ENCODE peak calls at places on chromosomes 2 and 18, in nine cellular contexts. A, O, Z, Q, V, F, B, U and I are unnamed samples.

GRCh38 chr2:241773511-241774418 is 2.9 kb upstream of the GAL3ST2 start:
- DNase-seq in A (peak; percentile 59), O (peak; percentile 48), Z (no peak), Q (no peak), V (no peak), F (no peak), B (no peak), U (no peak), I (peak; percentile 54)

GRCh38 chr18:62586148-62586774 is 63.4 kb downstream of the ZCCHC2 start:
- DNase-seq in A (peak; percentile 76), O (no peak), Z (peak; percentile 85), Q (peak; percentile 72), V (peak; percentile 59), F (peak; percentile 65), B (peak; percentile 78), U (no peak), I (no peak)

GRCh38 chr2:3675687-3676086 is 17.7 kb downstream of the ALLC start:
- DNase-seq in A (no peak), O (no peak), Z (no peak), Q (no peak), V (no peak), F (no peak), B (no peak), U (no peak), I (no peak)

GRCh38 chr2:202764991-202765390 is 106.6 kb downstream of the ICA1L start:
- DNase-seq in A (no peak), O (no peak), Z (no peak), Q (no peak), V (no peak), F (no peak), B (no peak), U (no peak), I (no peak)

GRCh38 chr2:155815851-155816250 is 516.7 kb downstream of the NR4A2 start:
- DNase-seq in A (no peak), O (no peak), Z (no peak), Q (no peak), V (peak; percentile 9), F (peak; percentile 63), B (no peak), U (no peak), I (no peak)

GRCh38 chr18:33830210-33830609 is 252.2 kb downstream of the ASXL3 start:
- DNase-seq in A (no peak), O (no peak), Z (no peak), Q (no peak), V (no peak), F (no peak), B (no peak), U (no peak), I (no peak)

GRCh38 chr2:237590272-237591020 is at the start of gene RAB17:
- DNase-seq in A (no peak), O (no peak), Z (peak; percentile 54), Q (peak; percentile 28), V (no peak), F (peak; percentile 65), B (peak; percentile 21), U (no peak), I (no peak)

GRCh38 chr2:168773719-168774521 is 28.5 kb upstream of the NOSTRIN start:
- DNase-seq in A (no peak), O (peak; percentile 68), Z (peak; percentile 89), Q (peak; percentile 76), V (peak; percentile 67), F (peak; percentile 83), B (no peak), U (no peak), I (no peak)

GRCh38 chr2:100104718-100105677 is 37.4 kb downstream of the AFF3 start:
- DNase-seq in A (no peak), O (no peak), Z (peak; percentile 2), Q (peak; percentile 13), V (no peak), F (no peak), B (no peak), U (no peak), I (no peak)
- H3K27ac ChIP-seq in A (peak overlapping the region; percentile 54), O (peak overlapping the region; percentile 77), Z (no peak overlapping the region), Q (no peak overlapping the region), V (no peak overlapping the region), F (no peak overlapping the region), B (peak overlapping the region; percentile 1), U (no peak overlapping the region), I (no peak overlapping the region)

GRCh38 chr18:12307251-12307736 is 747 bp upstream of the TUBB6 start:
- DNase-seq in A (peak; percentile 87), O (peak; percentile 77), Z (peak; percentile 80), Q (peak; percentile 79), V (peak; percentile 60), F (no peak), B (no peak), U (no peak), I (no peak)

GRCh38 chr18:12307871-12308385 is at the start of gene TUBB6:
- DNase-seq in A (peak; percentile 89), O (peak; percentile 73), Z (peak; percentile 91), Q (peak; percentile 80), V (peak; percentile 72), F (no peak), B (no peak), U (no peak), I (peak; percentile 88)

GRCh38 chr18:12306752-12307151 is 1.3 kb upstream of the TUBB6 start:
- DNase-seq in A (peak; percentile 38), O (peak; percentile 53), Z (no peak), Q (no peak), V (no peak), F (no peak), B (no peak), U (no peak), I (no peak)

GRCh38 chr18:12309683-12310198 is 1.7 kb downstream of the TUBB6 start:
- DNase-seq in A (no peak), O (peak; percentile 50), Z (no peak), Q (no peak), V (no peak), F (no peak), B (no peak), U (no peak), I (no peak)

DNA sequence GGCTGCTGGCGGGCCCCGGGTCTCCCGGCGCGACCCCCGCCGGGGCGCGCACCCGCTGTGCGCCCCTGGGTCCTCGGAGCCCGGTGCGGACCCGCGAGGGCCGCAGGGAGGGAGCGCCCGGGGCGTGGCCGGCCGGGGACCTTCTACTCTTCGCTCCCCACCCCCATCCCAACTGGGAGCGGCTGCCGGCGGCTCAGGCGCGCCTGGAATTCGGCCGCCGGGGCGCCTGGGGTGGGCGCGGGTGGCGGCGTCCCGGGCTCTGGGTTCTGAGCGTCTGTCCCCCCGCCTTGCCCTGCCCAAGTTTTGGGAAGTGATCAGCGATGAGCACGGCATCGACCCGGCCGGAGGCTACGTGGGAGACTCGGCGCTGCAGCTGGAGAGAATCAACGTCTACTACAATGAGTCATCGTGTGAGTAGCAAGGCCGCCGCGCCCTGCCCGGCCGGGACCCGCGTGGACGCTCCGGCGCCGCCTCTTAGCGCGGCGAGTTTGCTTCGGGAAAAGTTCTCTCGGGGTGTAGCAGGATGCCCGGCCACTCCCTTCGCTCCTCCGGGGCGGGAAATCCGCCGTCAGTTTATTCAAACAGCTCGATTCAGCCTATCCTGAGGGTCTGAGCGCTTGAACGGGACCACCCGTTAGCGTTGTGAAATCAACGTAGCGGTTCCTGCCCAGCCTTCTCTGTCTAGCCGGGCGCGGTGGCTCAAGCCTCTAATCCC is 502 bp downstream of the TUBB6 start:
- DNase-seq in A (peak; percentile 94), O (peak; percentile 96), Z (peak; percentile 93), Q (peak; percentile 94), V (peak; percentile 70), F (peak; percentile 81), B (no peak), U (no peak), I (peak; percentile 95)
- H3K27me3 ChIP-seq in A (no peaks in the 10 kb centered on the region), O (no peaks in the 10 kb centered on the region), Z (no peaks in the 10 kb centered on the region), Q (no peaks in the 10 kb centered on the region), V (no peaks in the 10 kb centered on the region), F (no peaks in the 10 kb centered on the region), B (peaks cover 28% of the 10 kb centered on the region), U (peaks cover 41% of the 10 kb centered on the region), I (no peaks in the 10 kb centered on the region)

GRCh38 chr2:157877761-157878400 is 1.8 kb upstream of the ACVR1 start:
- DNase-seq in A (no peak), O (no peak), Z (no peak), Q (no peak), V (no peak), F (no peak), B (no peak), U (no peak), I (no peak)

GRCh38 chr2:157875720-157876065 is 437 bp downstream of the ACVR1 start:
- DNase-seq in A (no peak), O (no peak), Z (no peak), Q (no peak), V (no peak), F (peak; percentile 36), B (no peak), U (peak; percentile 65), I (no peak)

GRCh38 chr2:157874997-157875719 is 972 bp downstream of the ACVR1 start:
- DNase-seq in A (peak; percentile 68), O (peak; percentile 61), Z (peak; percentile 89), Q (peak; percentile 90), V (peak; percentile 53), F (peak; percentile 66), B (no peak), U (no peak), I (peak; percentile 66)

GRCh38 chr2:157876771-157877108 is 610 bp upstream of the ACVR1 start:
- DNase-seq in A (no peak), O (no peak), Z (no peak), Q (peak; percentile 22), V (no peak), F (no peak), B (no peak), U (no peak), I (no peak)

DNA sequence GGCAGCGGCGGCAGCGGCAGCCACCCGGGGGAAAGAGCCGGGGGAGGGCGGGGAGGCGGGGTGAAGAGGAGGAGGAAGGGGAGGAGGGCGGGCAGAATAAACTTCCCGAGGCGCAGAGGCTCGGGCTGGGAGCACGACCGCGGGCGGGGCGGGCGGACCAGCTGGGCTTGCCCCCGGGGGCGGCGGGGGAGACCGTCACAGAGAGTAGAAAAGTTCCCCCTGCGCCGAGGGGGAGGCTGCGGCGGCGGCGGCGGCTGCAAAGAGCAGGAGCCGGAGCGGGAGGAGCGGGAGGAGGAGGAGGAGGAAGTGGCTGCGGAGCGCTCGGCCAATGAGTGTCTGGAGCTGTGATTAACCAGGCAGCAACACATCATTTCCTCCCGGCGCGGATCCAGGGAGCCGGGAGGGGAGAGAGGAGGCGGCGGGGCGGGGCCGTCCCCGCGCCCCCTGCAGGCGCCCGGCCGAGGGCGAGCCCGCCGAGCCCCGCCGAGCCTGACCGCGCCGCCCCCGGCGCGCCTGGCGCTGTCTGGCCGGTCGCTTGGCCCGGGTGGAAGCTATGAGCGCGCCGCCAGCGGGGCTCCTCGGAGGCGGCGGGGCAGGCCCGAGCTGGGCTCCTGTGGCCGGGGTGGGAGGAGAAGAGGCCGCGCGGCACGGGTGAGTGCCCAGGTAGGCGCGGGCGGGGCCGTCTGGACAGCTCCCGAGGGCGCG is at the start of gene ACVR1:
- DNase-seq in A (peak; percentile 98), O (peak; percentile 96), Z (peak; percentile 99), Q (peak; percentile 98), V (peak; percentile 97), F (peak; percentile 97), B (peak; percentile 95), U (peak; percentile 77), I (peak; percentile 89)
- TF ChIP-seq CTCF in A (peak; percentile 70), O (peak; percentile 32), Z (peak; percentile 20), Q (no peak), V (no peak), F (no peak), B (peak; percentile 40), U (no peak), I (peak; percentile 11)

DNA sequence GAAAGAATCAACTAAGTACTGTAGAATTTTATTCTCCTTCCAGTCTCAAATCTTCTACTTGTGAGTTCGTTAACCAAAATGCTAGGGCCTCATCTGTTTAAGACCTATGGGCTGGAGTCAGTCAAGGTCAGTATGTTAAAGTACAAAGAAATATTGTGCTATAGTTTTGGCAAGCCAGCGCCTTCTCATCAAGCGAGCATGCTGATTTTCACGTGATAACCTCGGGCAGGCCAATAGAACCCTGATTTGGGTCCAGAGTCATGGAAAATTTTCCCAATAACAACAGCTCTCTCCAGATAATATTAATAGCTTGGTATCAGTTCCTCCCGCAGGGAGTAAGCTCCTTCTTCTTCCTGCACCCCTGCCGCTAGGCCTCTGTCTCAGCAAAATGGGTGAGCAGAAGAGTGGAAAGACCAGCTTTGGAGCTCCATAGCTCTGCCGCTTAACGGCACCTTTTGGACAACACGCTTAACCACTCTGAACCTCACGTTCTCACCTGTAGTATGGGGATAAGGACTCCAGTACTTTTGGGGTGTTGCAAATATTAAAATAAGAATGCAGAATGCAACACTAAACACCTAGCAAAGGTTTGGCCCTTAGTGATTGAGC is 11.7 kb downstream of the CABLES1 start:
- DNase-seq in A (no peak), O (no peak), Z (no peak), Q (no peak), V (no peak), F (no peak), B (no peak), U (no peak), I (no peak)
- H3K27ac ChIP-seq in A (no peak overlapping the region), O (no peak overlapping the region), Z (no peak overlapping the region), Q (no peak overlapping the region), V (no peak overlapping the region), F (no peak overlapping the region), B (no peak overlapping the region), U (no peak overlapping the region), I (peak overlapping the region; percentile 54)